ENCODE peak calls at places on chromosomes 5 and 9, in eight cellular contexts. L is cardiac muscle cell; U is NCI-H460; W is stimulated activated CD4-positive, alpha-beta T cell treated with anti-CD3 and anti-CD28 coated beads, Interleukin-1b, Interleukin-23, amount 100 ng/mL, for 4 hours; Y is GM20000; A is Panc1; R is Right ventricle myocardium superior; E is fibroblast of the aortic adventitia. N is an unnamed sample.

GRCh38 chr9:124498040-124498439 is 9.2 kb downstream of the NR5A1 start:
- DNase-seq in A (no peak), E (no peak), L (no peak), Y (no peak), R (no peak), W (no peak), U (no peak), N (no peak)

GRCh38 chr5:128315671-128316070 is 222.4 kb downstream of the FBN2 start:
- DNase-seq in W (no peak), E (no peak), U (no peak), R (no peak), L (no peak), A (no peak), Y (no peak), N (no peak)

GRCh38 chr5:74673011-74673790 is 11.8 kb upstream of the HEXB start:
- DNase-seq in Y (no peak), W (no peak), A (no peak), R (no peak), L (peak), E (peak), U (peak), N (no peak)

GRCh38 chr9:88388886-88389617 is 808 bp downstream of the SPIN1 start:
- DNase-seq in W (no peak), L (peak), U (peak), E (peak), Y (peak), R (peak), A (no peak), N (peak)

GRCh38 chr5:54160329-54160728 is 150.0 kb downstream of the ARL15 start:
- DNase-seq in E (no peak), Y (no peak), W (no peak), L (no peak), U (no peak), A (no peak), R (no peak), N (no peak)

GRCh38 chr9:88532320-88532719 is 2.7 kb upstream of the NXNL2 start:
- DNase-seq in U (no peak), E (peak), Y (no peak), A (no peak), L (peak), R (peak), W (no peak), N (no peak)

GRCh38 chr5:123545506-123545905 is 33.5 kb downstream of the CSNK1G3 start:
- DNase-seq in L (peak), A (peak), R (no peak), W (no peak), E (peak), Y (no peak), U (peak), N (no peak)

GRCh38 chr5:178331491-178331981 is 98.9 kb upstream of the PHYKPL start:
- DNase-seq in Y (no peak), W (no peak), L (peak), U (peak), A (no peak), R (peak), E (peak), N (no peak)

GRCh38 chr9:84024041-84024575 is 43.5 kb downstream of the RMI1 start:
- DNase-seq in Y (no peak), E (no peak), W (no peak), R (no peak), A (no peak), U (no peak), L (no peak), N (no peak)